ENCODE peak calls at places on chromosomes 7 and 10, in six cellular contexts. F is breast epithelium, M is lower lobe of right lung, A is AG04450, X is fibroblast of lung, G is aorta. D is an unnamed sample.

GRCh38 chr10:31932838-31933237 is 4.2 kb upstream of the ARHGAP12 start:
- DNase-seq in F (no peak), M (no peak), A (no peak), X (no peak), G (no peak), D (no peak)

GRCh38 chr10:43186150-43186549 is 47.9 kb downstream of the CSGALNACT2 start:
- DNase-seq in F (no peak), M (no peak), A (no peak), X (peak), G (no peak), D (no peak)

GRCh38 chr10:29646960-29647431 is 12.2 kb upstream of the SVIL start:
- DNase-seq in F (no peak), M (no peak), A (no peak), X (peak), G (no peak), D (no peak)

GRCh38 chr10:125162181-125162906 is 2.0 kb upstream of the CTBP2 start:
- DNase-seq in F (no peak), M (peak), A (no peak), X (no peak), G (peak), D (no peak)

GRCh38 chr10:98030991-98031431 is 590 bp upstream of the CRTAC1 start:
- DNase-seq in F (no peak), M (no peak), A (no peak), X (no peak), G (peak), D (no peak)

GRCh38 chr10:87578160-87578559 is 73.5 kb downstream of the MINPP1 start:
- DNase-seq in F (no peak), M (no peak), A (no peak), X (no peak), G (no peak), D (no peak)

GRCh38 chr10:86862786-86863185 is 94.6 kb downstream of the MMRN2 start:
- DNase-seq in F (no peak), M (no peak), A (no peak), X (no peak), G (no peak), D (no peak)

GRCh38 chr10:129055966-129056365 is 411.1 kb upstream of the MGMT start:
- DNase-seq in F (no peak), M (no peak), A (no peak), X (no peak), G (no peak), D (no peak)

GRCh38 chr7:40382145-40382544 is 247.3 kb downstream of the SUGCT start:
- DNase-seq in F (no peak), M (no peak), A (no peak), X (no peak), G (no peak), D (no peak)

GRCh38 chr10:47323087-47323486 is 833 bp downstream of the GDF2 start:
- DNase-seq in F (no peak), M (no peak), A (no peak), X (no peak), G (no peak), D (no peak)

GRCh38 chr10:47322300-47323061 is at the start of gene GDF2:
- DNase-seq in F (no peak), M (no peak), A (no peak), X (no peak), G (peak), D (no peak)

GRCh38 chr10:47325303-47326291 is 3.3 kb downstream of the GDF2 start:
- DNase-seq in F (no peak), M (no peak), A (no peak), X (no peak), G (peak), D (no peak)

GRCh38 chr10:47321521-47322195 is 596 bp upstream of the GDF2 start:
- DNase-seq in F (no peak), M (no peak), A (no peak), X (no peak), G (peak), D (no peak)

GRCh38 chr10:47323636-47324299 is 1.5 kb downstream of the GDF2 start:
- DNase-seq in F (no peak), M (no peak), A (no peak), X (no peak), G (no peak), D (no peak)
- H3K27ac ChIP-seq in F (no peak), M (no peak), A (no peak), X (no peak), G (no peak), D (no peak)

DNA sequence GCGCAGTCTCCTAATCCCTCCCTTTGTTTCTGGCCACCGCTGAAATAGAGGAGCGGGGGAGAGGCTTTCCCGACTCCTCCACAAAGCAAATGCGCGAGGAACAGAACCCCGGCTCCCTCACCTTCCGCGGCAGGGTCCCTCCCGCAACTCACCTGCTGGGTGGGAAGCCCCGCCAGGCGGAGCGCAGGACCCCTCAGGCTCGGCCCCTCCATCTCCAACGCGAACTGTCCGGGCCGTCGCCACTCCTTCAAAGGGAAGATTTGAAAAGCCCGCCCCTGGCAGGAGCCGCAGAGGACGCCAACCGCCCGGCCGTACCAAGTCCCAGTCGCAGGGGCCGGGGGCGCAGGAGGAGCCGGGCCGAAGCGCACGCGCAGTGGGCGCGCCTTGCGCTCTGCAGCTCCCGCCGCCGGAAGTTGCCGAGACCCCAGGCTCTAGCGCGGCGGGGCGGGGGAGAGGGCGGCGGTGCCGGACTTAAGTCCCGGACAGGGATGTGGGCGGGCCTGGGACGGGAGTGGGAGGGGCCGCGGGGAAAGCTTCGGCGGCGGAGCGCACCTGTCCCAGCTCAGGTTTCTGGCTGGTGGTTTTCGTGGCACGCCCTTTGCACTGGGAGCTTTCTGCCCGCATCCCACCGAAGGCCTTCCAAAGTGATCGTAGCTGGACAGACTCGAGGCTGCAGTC is at the start of gene RTKN2:
- DNase-seq in F (peak), M (peak), A (peak), X (peak), G (peak), D (peak)
- H3K27ac ChIP-seq in F (peak), M (peak), A (no peak), X (no peak), G (no peak), D (peak)

GRCh38 chr10:103443475-103444185 is 8.5 kb downstream of the CALHM2 start:
- DNase-seq in F (no peak), M (no peak), A (no peak), X (no peak), G (no peak), D (no peak)
- H3K27ac ChIP-seq in F (no peak), M (peak), A (no peak), X (no peak), G (no peak), D (no peak)

GRCh38 chr7:53387515-53387914 is 352.1 kb downstream of the POM121L12 start:
- DNase-seq in F (no peak), M (no peak), A (no peak), X (no peak), G (no peak), D (no peak)
- H3K27ac ChIP-seq in F (no peak), M (no peak), A (no peak), X (no peak), G (no peak), D (no peak)

GRCh38 chr10:91955114-91955513 is 31.5 kb downstream of the BTAF1 start:
- DNase-seq in F (no peak), M (no peak), A (no peak), X (no peak), G (no peak), D (no peak)
- H3K27ac ChIP-seq in F (no peak), M (no peak), A (no peak), X (no peak), G (no peak), D (no peak)

GRCh38 chr7:151060113-151060415 is 675 bp downstream of the SLC4A2 start:
- DNase-seq in F (peak), M (no peak), A (no peak), X (no peak), G (no peak), D (no peak)
- H3K27ac ChIP-seq in F (peak), M (peak), A (peak), X (peak), G (no peak), D (peak)

GRCh38 chr7:4715385-4715770 is 33.3 kb downstream of the FOXK1 start:
- DNase-seq in F (peak), M (peak), A (peak), X (peak), G (peak), D (peak)
- H3K27ac ChIP-seq in F (no peak), M (no peak), A (peak), X (no peak), G (peak), D (peak)

D was measured in epithelial cell of prostate.